ENCODE peak calls at places on chromosomes 2 and 18, in five cellular contexts. E is AG04450, I is body of pancreas, Y is AG10803, Q is fibroblast of lung. D is an unnamed sample.
A peak's percentile ranks its signal among the peaks of the same experiment; 100 is the strongest.

GRCh38 chr18:59631583-59632181 is 65.5 kb downstream of the CCBE1 start:
- DNase-seq in E (no peak), I (no peak), Y (peak; percentile 43), Q (peak; percentile 69), D (peak; percentile 69)

GRCh38 chr2:68237404-68237803 is 14.9 kb downstream of the PPP3R1 start:
- DNase-seq in E (no peak), I (no peak), Y (peak; percentile 63), Q (peak; percentile 68), D (peak; percentile 77)

GRCh38 chr2:106147665-106148064 is 46.4 kb downstream of the UXS1 start:
- DNase-seq in E (no peak), I (no peak), Y (no peak), Q (no peak), D (no peak)

GRCh38 chr18:54983041-54983686 is 23.9 kb upstream of the CCDC68 start:
- DNase-seq in E (peak; percentile 37), I (no peak), Y (peak; percentile 61), Q (peak; percentile 84), D (peak; percentile 89)

GRCh38 chr2:184346338-184346862 is 251.9 kb upstream of the ZNF804A start:
- DNase-seq in E (no peak), I (no peak), Y (no peak), Q (no peak), D (no peak)

GRCh38 chr18:51668101-51668500 is 470.6 kb upstream of the MEX3C start:
- DNase-seq in E (peak; percentile 7), I (peak; percentile 66), Y (peak; percentile 33), Q (peak; percentile 36), D (peak; percentile 63)

GRCh38 chr2:119106301-119106897 is 52.2 kb downstream of the C1QL2 start:
- DNase-seq in E (no peak), I (peak; percentile 32), Y (peak; percentile 15), Q (peak; percentile 26), D (peak; percentile 31)

GRCh38 chr2:49901202-49901865 is 747.0 kb upstream of the FSHR start:
- DNase-seq in E (no peak), I (no peak), Y (no peak), Q (no peak), D (no peak)

GRCh38 chr2:64649013-64649484 is 4.7 kb downstream of the SERTAD2 start:
- DNase-seq in E (no peak), I (peak; percentile 32), Y (no peak), Q (no peak), D (no peak)

GRCh38 chr2:171515672-171516298 is 6.5 kb upstream of the CYBRD1 start:
- DNase-seq in E (no peak), I (no peak), Y (peak; percentile 69), Q (peak; percentile 65), D (peak; percentile 83)

GRCh38 chr18:36264283-36264682 is 33.2 kb upstream of the FHOD3 start:
- DNase-seq in E (no peak), I (no peak), Y (no peak), Q (no peak), D (no peak)

GRCh38 chr2:70362661-70363060 is 60.8 kb upstream of the FAM136A start:
- DNase-seq in E (no peak), I (no peak), Y (no peak), Q (no peak), D (no peak)

GRCh38 chr18:13436596-13436995 is 218.0 kb downstream of the LDLRAD4 start:
- DNase-seq in E (no peak), I (no peak), Y (no peak), Q (no peak), D (no peak)

GRCh38 chr18:64539852-64540251 is 391.0 kb upstream of the LINC00305 start:
- DNase-seq in E (no peak), I (no peak), Y (no peak), Q (no peak), D (no peak)

GRCh38 chr2:170701011-170701410 is 14.1 kb upstream of the SP5 start:
- DNase-seq in E (no peak), I (no peak), Y (no peak), Q (no peak), D (no peak)

GRCh38 chr2:108594132-108594981 is 60.1 kb downstream of the LIMS1 start:
- DNase-seq in E (no peak), I (no peak), Y (peak; percentile 90), Q (peak; percentile 79), D (peak; percentile 79)

GRCh38 chr2:30979822-30980245 is 158.4 kb downstream of the GALNT14 start:
- DNase-seq in E (no peak), I (no peak), Y (peak; percentile 85), Q (peak; percentile 20), D (peak; percentile 63)

GRCh38 chr2:28593356-28593755 is 97.5 kb downstream of the PLB1 start:
- DNase-seq in E (no peak), I (no peak), Y (no peak), Q (no peak), D (no peak)

GRCh38 chr2:111178730-111179405 is 58.2 kb downstream of the BCL2L11 start:
- DNase-seq in E (peak; percentile 8), I (peak; percentile 62), Y (peak; percentile 10), Q (no peak), D (peak; percentile 33)

GRCh38 chr2:24083567-24084385 is 858 bp downstream of the TP53I3 start:
- DNase-seq in E (peak; percentile 66), I (no peak), Y (peak; percentile 79), Q (peak; percentile 88), D (peak; percentile 83)

GRCh38 chr2:75896779-75897366 is 186.2 kb upstream of the GCFC2 start:
- DNase-seq in E (no peak), I (peak; percentile 40), Y (no peak), Q (no peak), D (no peak)

GRCh38 chr2:144331652-144332355 is 188.1 kb downstream of the ZEB2 start:
- DNase-seq in E (no peak), I (no peak), Y (no peak), Q (no peak), D (peak; percentile 19)

GRCh38 chr2:234968633-234969328 is 17.0 kb downstream of the SH3BP4 start:
- DNase-seq in E (no peak), I (no peak), Y (peak; percentile 55), Q (no peak), D (no peak)

GRCh38 chr18:74203811-74204210 is 55.5 kb downstream of the TIMM21 start:
- DNase-seq in E (no peak), I (no peak), Y (no peak), Q (no peak), D (no peak)

GRCh38 chr2:172437419-172438063 is 10.2 kb downstream of the ITGA6 start:
- DNase-seq in E (no peak), I (no peak), Y (no peak), Q (no peak), D (no peak)

GRCh38 chr18:323253-323622 is 55.4 kb upstream of the THOC1 start:
- DNase-seq in E (no peak), I (no peak), Y (peak; percentile 61), Q (peak; percentile 17), D (peak; percentile 49)

GRCh38 chr2:202790676-202791075 is 80.9 kb downstream of the ICA1L start:
- DNase-seq in E (no peak), I (no peak), Y (no peak), Q (no peak), D (no peak)

GRCh38 chr2:165874445-165875039 is 79.0 kb downstream of the TTC21B start:
- DNase-seq in E (peak; percentile 41), I (no peak), Y (peak; percentile 65), Q (peak; percentile 81), D (peak; percentile 80)

GRCh38 chr2:37864217-37864616 is 60.9 kb upstream of the RMDN2 start:
- DNase-seq in E (no peak), I (no peak), Y (no peak), Q (no peak), D (no peak)

GRCh38 chr2:85435986-85436835 is 17.7 kb downstream of the SH2D6 start:
- DNase-seq in E (no peak), I (no peak), Y (no peak), Q (no peak), D (no peak)

GRCh38 chr2:74850816-74851566 is 17.1 kb downstream of the HK2 start:
- DNase-seq in E (no peak), I (no peak), Y (peak; percentile 58), Q (no peak), D (peak; percentile 30)

GRCh38 chr2:74846481-74846880 is 12.6 kb downstream of the HK2 start:
- DNase-seq in E (no peak), I (no peak), Y (no peak), Q (no peak), D (no peak)

GRCh38 chr2:74845991-74846390 is 12.1 kb downstream of the HK2 start:
- DNase-seq in E (no peak), I (no peak), Y (peak; percentile 27), Q (peak; percentile 45), D (peak; percentile 33)

GRCh38 chr2:74847075-74847858 is 13.3 kb downstream of the HK2 start:
- DNase-seq in E (no peak), I (no peak), Y (no peak), Q (no peak), D (no peak)

GRCh38 chr2:74849228-74849892 is 15.4 kb downstream of the HK2 start:
- DNase-seq in E (no peak), I (no peak), Y (no peak), Q (no peak), D (peak; percentile 80)
- H3K4me3 ChIP-seq in E (no peak overlapping the region), I (no peak overlapping the region), Y (no peak overlapping the region), Q (no peak overlapping the region), D (no peak overlapping the region)

DNA sequence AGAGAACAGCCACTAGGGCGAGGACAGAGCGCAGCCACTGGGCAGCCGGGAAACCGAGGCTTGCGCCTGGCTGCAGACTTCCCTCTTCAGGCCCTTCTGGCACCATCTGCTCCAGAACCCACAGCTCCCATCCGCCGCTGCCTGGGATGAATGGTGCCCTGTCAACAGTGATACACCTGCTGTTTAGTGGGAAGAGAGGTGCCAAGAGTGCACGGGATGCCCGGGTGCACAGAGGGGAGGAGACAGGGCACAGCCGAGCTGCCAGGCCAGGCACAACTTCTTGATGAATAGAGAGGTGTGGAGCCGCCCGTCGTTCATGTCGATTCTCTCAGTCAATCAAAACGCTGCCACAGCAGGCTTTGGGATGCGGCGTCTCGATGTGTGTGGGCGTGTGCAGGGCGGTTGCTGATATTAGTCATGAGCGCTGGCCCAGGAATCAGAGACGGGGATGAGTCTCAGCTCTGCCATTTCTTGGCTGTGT is 39.5 kb downstream of the RRM2 start:
- DNase-seq in E (no peak), I (no peak), Y (no peak), Q (no peak), D (peak; percentile 33)
- TF ChIP-seq CTCF in E (no peak), I (no peak), Y (no peak), Q (no peak), D (no peak)

DNA sequence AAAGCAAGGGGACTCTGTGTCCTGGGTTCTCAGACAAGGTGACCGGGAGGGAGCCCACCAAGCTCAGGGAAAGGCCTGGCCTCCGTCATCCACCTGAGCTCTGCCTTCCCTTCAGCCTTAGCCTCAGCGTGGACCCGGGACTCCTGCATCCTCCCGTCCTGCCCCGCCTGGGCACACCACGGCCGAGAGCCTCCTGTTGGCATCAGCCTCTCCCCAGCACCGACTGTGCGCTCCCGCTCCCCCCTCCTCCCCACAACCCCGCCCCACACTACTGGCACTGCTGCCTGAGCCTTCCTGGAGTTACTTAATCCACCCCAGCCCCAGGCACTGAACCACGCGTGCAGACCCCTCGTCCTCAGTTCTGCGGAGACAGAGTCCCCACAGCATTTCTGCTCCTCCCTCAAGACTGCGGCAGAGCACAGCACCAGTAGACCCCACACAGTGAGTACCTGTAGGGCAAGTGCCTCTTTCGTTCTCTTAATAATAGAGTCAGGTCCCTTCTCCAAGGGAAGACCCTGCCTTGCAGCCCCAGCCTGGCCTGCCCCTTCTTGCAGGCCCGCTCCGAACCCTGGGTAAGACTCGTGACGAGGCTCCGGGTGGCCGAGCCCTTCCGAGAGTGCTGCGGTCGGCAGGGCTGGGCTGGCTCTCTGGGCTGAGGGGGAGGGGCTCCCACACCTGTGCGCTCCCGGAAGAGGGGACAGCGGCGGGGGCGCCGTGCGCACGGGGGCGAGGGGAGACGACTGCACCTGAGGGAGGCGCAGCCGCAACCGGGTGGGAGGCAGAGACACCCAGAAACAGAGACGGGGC is at the start of gene AMER3:
- DNase-seq in E (no peak), I (peak; percentile 40), Y (no peak), Q (no peak), D (no peak)
- H3K4me3 ChIP-seq in E (no peak within 1 kb of the TSS), I (no peak within 1 kb of the TSS), Y (no peak within 1 kb of the TSS), Q (no peak within 1 kb of the TSS), D (no peak within 1 kb of the TSS)

GRCh38 chr2:189982777-189983394 is 79.6 kb downstream of the MSTN start:
- DNase-seq in E (no peak), I (no peak), Y (no peak), Q (no peak), D (peak; percentile 29)
- TF ChIP-seq CTCF in E (peak; percentile 48), I (no peak), Y (peak; percentile 49), Q (peak; percentile 50), D (peak; percentile 55)

D was measured in cardiac fibroblast.